ENCODE peak calls at places on chromosome 14, in six cellular contexts. C is uterus, B is spleen, J is Peyer's patch, Z is right lobe of liver, Q is tibial nerve. X is an unnamed sample.

GRCh38 chr14:50127802-50128201 is 11.4 kb upstream of the VCPKMT start:
- DNase-seq in C (no peak), J (no peak), Z (no peak), B (no peak), Q (no peak), X (no peak)

GRCh38 chr14:59137256-59137655 is 51.2 kb upstream of the DAAM1 start:
- DNase-seq in Z (no peak), J (no peak), Q (no peak), C (no peak), B (no peak), X (no peak)

GRCh38 chr14:64761441-64762043 is 57.3 kb downstream of the PLEKHG3 start:
- DNase-seq in J (no peak), B (peak), Z (no peak), Q (no peak), C (peak), X (peak)

GRCh38 chr14:58705066-58705465 is 67.3 kb downstream of the DACT1 start:
- DNase-seq in J (no peak), B (no peak), Z (no peak), C (no peak), Q (peak), X (no peak)

GRCh38 chr14:87076146-87076545 is 916.8 kb downstream of the GALC start:
- DNase-seq in B (no peak), Z (no peak), C (no peak), J (no peak), Q (no peak), X (no peak)

GRCh38 chr14:76862546-76863282 is 36.5 kb downstream of the LRRC74A start:
- DNase-seq in C (no peak), B (no peak), J (no peak), Z (no peak), Q (no peak), X (no peak)

GRCh38 chr14:26841920-26842741 is 244.3 kb upstream of the NOVA1 start:
- DNase-seq in J (peak), C (peak), Q (peak), B (no peak), Z (peak), X (peak)

GRCh38 chr14:96105921-96106441 is 66.8 kb downstream of the C14orf132 start:
- DNase-seq in C (peak), Q (peak), Z (peak), B (no peak), J (no peak), X (no peak)

GRCh38 chr14:51139221-51139681 is 44.3 kb upstream of the TRIM9 start:
- DNase-seq in B (no peak), Z (no peak), Q (no peak), C (no peak), J (no peak), X (no peak)

GRCh38 chr14:100187247-100187833 is 27.9 kb upstream of the DEGS2 start:
- DNase-seq in C (no peak), Q (no peak), Z (no peak), B (no peak), J (no peak), X (no peak)

GRCh38 chr14:61502459-61503093 is 181.2 kb downstream of the PRKCH start:
- DNase-seq in Q (no peak), B (no peak), J (no peak), Z (no peak), C (no peak), X (no peak)

GRCh38 chr14:90274808-90275454 is 18.6 kb downstream of the PSMC1 start:
- DNase-seq in Q (no peak), B (no peak), J (no peak), Z (no peak), C (no peak), X (peak)

GRCh38 chr14:48723841-48724495 is 862.2 kb downstream of the RPS29 start:
- DNase-seq in B (no peak), J (no peak), C (no peak), Q (no peak), Z (no peak), X (no peak)

GRCh38 chr14:100422556-100423420 is 99.6 kb downstream of the SLC25A47 start:
- DNase-seq in C (no peak), Q (no peak), B (no peak), Z (no peak), J (no peak), X (no peak)

GRCh38 chr14:74973003-74973614 is 17.7 kb upstream of the PGF start:
- DNase-seq in C (peak), B (peak), Q (no peak), J (peak), Z (peak), X (no peak)

GRCh38 chr14:77306406-77307098 is 14.1 kb downstream of the POMT2 start:
- DNase-seq in J (no peak), Q (no peak), B (no peak), Z (no peak), C (no peak), X (peak)

GRCh38 chr14:70655110-70655826 is 13.6 kb downstream of the TTC9 start:
- DNase-seq in Q (no peak), J (peak), Z (no peak), C (no peak), B (peak), X (no peak)

GRCh38 chr14:77094672-77095284 is 3.3 kb upstream of the CIPC start:
- DNase-seq in B (peak), C (peak), Q (peak), J (peak), Z (peak), X (peak)

GRCh38 chr14:88605594-88605993 is 42.8 kb downstream of the ZC3H14 start:
- DNase-seq in B (no peak), C (no peak), Q (no peak), J (no peak), Z (no peak), X (no peak)

GRCh38 chr14:100416921-100417451 is 93.8 kb downstream of the SLC25A47 start:
- DNase-seq in Q (no peak), C (no peak), Z (no peak), B (no peak), J (no peak), X (no peak)

GRCh38 chr14:57492859-57493258 is 798 bp downstream of the CCDC198 start:
- DNase-seq in Z (no peak), J (no peak), B (no peak), Q (no peak), C (no peak), X (no peak)

GRCh38 chr14:36504805-36505192 is 15.2 kb downstream of the NKX2-1 start:
- DNase-seq in Q (no peak), J (no peak), Z (no peak), C (no peak), B (no peak), X (no peak)

GRCh38 chr14:73055251-73055650 is 3.1 kb upstream of the RBM25 start:
- DNase-seq in J (no peak), Z (no peak), B (no peak), C (no peak), Q (no peak), X (no peak)

GRCh38 chr14:38286481-38286880 is 30.6 kb upstream of the CLEC14A start:
- DNase-seq in B (no peak), J (no peak), Z (no peak), Q (no peak), C (no peak), X (no peak)

GRCh38 chr14:91290986-91291385 is 46.5 kb upstream of the GPR68 start:
- DNase-seq in J (no peak), Z (no peak), C (no peak), B (no peak), Q (no peak), X (no peak)

GRCh38 chr14:92538412-92539017 is 24.9 kb downstream of the RIN3 start:
- DNase-seq in C (no peak), B (no peak), Q (no peak), Z (no peak), J (peak), X (no peak)

GRCh38 chr14:91398192-91398591 is 19.4 kb downstream of the CCDC88C start:
- DNase-seq in J (no peak), Q (no peak), Z (no peak), B (no peak), C (no peak), X (no peak)

GRCh38 chr14:66508846-66509621 is 1.1 kb downstream of the GPHN start:
- DNase-seq in J (peak), C (peak), B (peak), Z (peak), Q (peak), X (peak)

GRCh38 chr14:60508707-60509437 is at the start of gene SIX6:
- DNase-seq in C (no peak), J (no peak), B (no peak), Z (no peak), Q (no peak), X (peak)

GRCh38 chr14:65100905-65101541 is 1.3 kb downstream of the MAX start:
- DNase-seq in Q (no peak), J (no peak), C (no peak), Z (no peak), B (no peak), X (no peak)

GRCh38 chr14:47346849-47347248 is 328.6 kb downstream of the MDGA2 start:
- DNase-seq in Z (no peak), C (no peak), B (no peak), Q (no peak), J (no peak), X (no peak)

GRCh38 chr14:22249775-22250174 is 339.2 kb downstream of the DAD1 start:
- DNase-seq in B (no peak), C (no peak), Z (no peak), Q (no peak), J (no peak), X (no peak)

GRCh38 chr14:61704554-61704953 is 9.2 kb downstream of the HIF1A start:
- DNase-seq in J (no peak), C (no peak), Z (no peak), Q (no peak), B (no peak), X (no peak)

GRCh38 chr14:100654814-100655795 is 67.9 kb upstream of the BEGAIN start:
- DNase-seq in B (no peak), J (no peak), Q (no peak), Z (peak), C (no peak), X (peak)

GRCh38 chr14:53952533-53952932 is 4.1 kb downstream of the BMP4 start:
- DNase-seq in J (no peak), B (no peak), Q (no peak), Z (no peak), C (no peak), X (no peak)

GRCh38 chr14:53954551-53955233 is 1.9 kb downstream of the BMP4 start:
- DNase-seq in J (no peak), C (no peak), B (peak), Z (peak), Q (no peak), X (no peak)

GRCh38 chr14:53951661-53952265 is 4.9 kb downstream of the BMP4 start:
- DNase-seq in C (no peak), B (no peak), Z (no peak), J (no peak), Q (no peak), X (no peak)

GRCh38 chr14:53953828-53954550 is 2.6 kb downstream of the BMP4 start:
- DNase-seq in C (peak), Q (no peak), J (no peak), Z (peak), B (peak), X (no peak)

DNA sequence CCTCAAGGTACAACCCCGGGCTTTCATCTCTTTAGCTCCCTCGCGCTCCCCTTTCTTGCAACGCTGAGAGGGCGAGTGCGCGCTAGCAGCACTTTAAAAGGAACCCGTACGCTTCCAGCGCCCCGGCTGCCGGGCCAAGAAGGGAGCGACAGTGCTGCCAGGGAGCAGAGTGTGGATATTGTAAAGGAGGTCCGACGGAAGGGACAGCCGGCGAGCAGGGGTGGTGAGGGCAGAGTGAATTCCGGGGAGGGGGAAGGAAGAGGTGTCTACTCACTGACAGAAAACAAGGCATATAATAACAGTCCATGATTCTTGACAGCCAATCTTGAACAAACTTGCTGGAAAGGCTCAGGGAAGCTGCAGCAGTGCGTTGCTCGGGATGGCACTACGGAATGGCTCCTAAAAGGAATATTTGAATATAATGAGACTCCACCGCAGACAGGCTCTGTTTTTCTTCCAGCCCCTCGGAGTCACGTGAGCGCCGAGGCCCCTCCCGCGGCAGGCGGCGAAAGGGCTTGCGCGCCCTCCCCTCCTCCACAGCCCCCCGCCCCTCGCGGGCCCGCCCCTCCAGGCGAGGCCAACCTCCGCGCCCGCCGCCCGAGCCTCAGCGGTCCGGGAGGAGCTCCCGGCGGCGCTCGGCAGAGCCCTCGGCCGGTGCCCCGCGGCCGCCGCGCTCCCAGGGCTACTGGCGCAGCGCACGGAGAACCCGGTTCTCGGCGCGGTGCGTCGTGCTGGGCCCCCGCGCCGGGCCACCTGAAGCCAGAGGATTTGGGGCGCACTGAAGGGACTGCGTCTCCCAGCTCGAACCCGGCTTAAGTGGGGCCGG is 3.4 kb downstream of the BMP4 start:
- DNase-seq in Z (peak), J (peak), B (peak), Q (peak), C (peak), X (peak)
- H3K27ac ChIP-seq in Z (peak), J (peak), B (peak), Q (peak), C (peak), X (peak)

GRCh38 chr14:104864267-104865068 is 600 bp upstream of the CEP170B start:
- DNase-seq in C (no peak), B (peak), J (no peak), Q (no peak), Z (peak), X (no peak)

GRCh38 chr14:104865069-104865630 is at the start of gene CEP170B:
- DNase-seq in Z (peak), C (no peak), B (peak), Q (no peak), J (peak), X (peak)

GRCh38 chr14:104867371-104868059 is 2.4 kb downstream of the CEP170B start:
- DNase-seq in J (no peak), B (peak), Q (no peak), Z (no peak), C (peak), X (no peak)

GRCh38 chr14:104866451-104867370 is 1.6 kb downstream of the CEP170B start:
- DNase-seq in J (no peak), B (peak), Z (peak), C (no peak), Q (no peak), X (no peak)

DNA sequence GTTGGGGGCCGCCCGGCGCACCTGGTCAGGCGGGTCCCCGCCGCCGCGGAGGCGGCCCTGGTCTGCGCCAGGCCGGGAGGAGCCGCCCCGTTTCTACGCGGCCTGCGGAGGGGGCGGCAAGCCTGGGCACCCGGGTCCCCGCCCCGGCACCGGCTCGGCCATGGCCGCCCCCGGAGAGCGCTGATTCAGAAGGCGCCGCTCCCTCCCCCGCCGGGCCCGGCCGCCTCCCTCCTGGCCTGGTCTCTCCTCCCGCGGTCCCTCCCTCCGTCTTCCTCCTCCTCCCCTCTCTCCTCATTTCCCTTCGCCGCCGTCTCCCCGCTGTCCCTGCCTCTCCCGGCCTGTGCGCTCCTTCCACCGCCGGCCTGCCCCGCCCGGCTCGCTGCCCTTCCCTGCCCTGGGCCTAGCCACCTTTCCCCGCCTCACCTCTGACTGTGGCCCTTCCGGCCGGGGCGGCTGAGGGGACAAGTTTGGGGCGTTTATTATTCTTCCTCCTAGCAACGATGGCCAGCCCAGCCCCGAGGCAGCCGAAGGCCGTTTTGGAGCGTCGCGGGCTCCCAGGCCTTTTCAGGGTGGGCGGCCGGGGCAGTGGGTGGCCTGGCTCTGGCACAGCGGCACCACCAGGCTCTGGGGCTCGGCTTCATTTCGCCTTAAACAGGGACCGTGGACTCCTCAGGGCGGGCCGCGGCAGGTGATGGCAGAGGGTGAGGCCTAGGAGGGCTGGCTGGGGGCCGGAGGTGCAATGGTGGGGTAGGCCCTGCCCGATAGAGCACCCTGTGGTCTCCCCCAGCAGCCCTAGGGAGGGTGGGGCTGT is 768 bp downstream of the CEP170B start:
- DNase-seq in Z (peak), B (peak), C (peak), J (peak), Q (peak), X (peak)
- TF ChIP-seq POLR2A in Z (no peak), B (no peak), C (no peak), J (peak), Q (no peak), X (no peak)

GRCh38 chr14:97280526-97280925 is 483.3 kb downstream of the VRK1 start:
- DNase-seq in Z (no peak), Q (no peak), C (no peak), B (no peak), J (no peak), X (no peak)

GRCh38 chr14:97283450-97284230 is 486.5 kb downstream of the VRK1 start:
- DNase-seq in Z (no peak), J (no peak), C (no peak), Q (no peak), B (no peak), X (no peak)

GRCh38 chr14:97281741-97282140 is 484.6 kb downstream of the VRK1 start:
- DNase-seq in B (no peak), Z (no peak), Q (no peak), C (no peak), J (no peak), X (no peak)

GRCh38 chr14:97282210-97282609 is 485.0 kb downstream of the VRK1 start:
- DNase-seq in Q (no peak), B (no peak), Z (no peak), J (no peak), C (no peak), X (no peak)

GRCh38 chr14:97282644-97283403 is 485.6 kb downstream of the VRK1 start:
- DNase-seq in Q (no peak), B (no peak), C (no peak), J (no peak), Z (no peak), X (no peak)
- H3K4me3 ChIP-seq in Q (no peak), B (no peak), C (no peak), J (no peak), Z (no peak), X (no peak)

GRCh38 chr14:21095430-21096205 is 2.8 kb downstream of the ZNF219 start:
- DNase-seq in C (no peak), J (no peak), Z (no peak), Q (no peak), B (no peak), X (no peak)
- H3K27ac ChIP-seq in C (peak), J (no peak), Z (no peak), Q (peak), B (peak), X (peak)

GRCh38 chr14:25274529-25274928 is 224.6 kb upstream of the STXBP6 start:
- DNase-seq in Z (no peak), J (no peak), Q (no peak), C (no peak), B (no peak), X (no peak)
- TF ChIP-seq POLR2A in Z (no peak), J (no peak), Q (no peak), C (no peak), B (no peak), X (no peak)